ENCODE peak calls at places on chromosomes 2 and 18, in six cellular contexts. Y is T-helper 1 cell; I is germinal center; H is activated CD4-positive, CD25-positive, alpha-beta regulatory T cell treated with anti-CD3 and anti-CD28 coated beads, Interleukin-2, amount 50 U/mL, for 72 hours; O is mesothelial cell of epicardium; P is NCI-H510A. X is an unnamed sample.

GRCh38 chr2:176118606-176119370 is 2.2 kb downstream of the HOXD10 start:
- DNase-seq in Y (no peak), I (no peak), H (no peak), O (no peak), P (peak), X (no peak)

GRCh38 chr2:182077451-182078142 is 91.9 kb downstream of the PPP1R1C start:
- DNase-seq in Y (no peak), I (peak), H (no peak), O (no peak), P (peak), X (no peak)

GRCh38 chr18:76234559-76234958 is 260.5 kb downstream of the ZNF516 start:
- DNase-seq in Y (no peak), I (no peak), H (no peak), O (no peak), P (no peak), X (no peak)

GRCh38 chr2:16614314-16614860 is 51.2 kb downstream of the CYRIA start:
- DNase-seq in Y (no peak), I (no peak), H (no peak), O (no peak), P (peak), X (no peak)

GRCh38 chr2:20592106-20593071 is 58.5 kb downstream of the HS1BP3 start:
- DNase-seq in Y (no peak), I (no peak), H (no peak), O (no peak), P (no peak), X (no peak)

GRCh38 chr18:9775172-9775571 is 67.1 kb downstream of the RAB31 start:
- DNase-seq in Y (no peak), I (no peak), H (no peak), O (no peak), P (no peak), X (no peak)

GRCh38 chr2:121220995-121221394 is 64.0 kb downstream of the TFCP2L1 start:
- DNase-seq in Y (no peak), I (no peak), H (no peak), O (no peak), P (no peak), X (no peak)

GRCh38 chr18:63099026-63099840 is 220.3 kb downstream of the BCL2 start:
- DNase-seq in Y (no peak), I (no peak), H (no peak), O (no peak), P (no peak), X (no peak)

GRCh38 chr2:153986488-153987229 is 114.9 kb downstream of the GALNT13 start:
- DNase-seq in Y (no peak), I (no peak), H (no peak), O (no peak), P (no peak), X (no peak)

GRCh38 chr2:100767224-100767653 is 52.7 kb upstream of the NPAS2 start:
- DNase-seq in Y (no peak), I (no peak), H (no peak), O (no peak), P (no peak), X (no peak)

GRCh38 chr2:74063486-74063885 is 78.8 kb downstream of the TET3 start:
- DNase-seq in Y (no peak), I (no peak), H (no peak), O (no peak), P (no peak), X (no peak)

GRCh38 chr2:19796036-19796703 is 105.6 kb downstream of the TTC32 start:
- DNase-seq in Y (no peak), I (no peak), H (no peak), O (no peak), P (no peak), X (no peak)

GRCh38 chr2:80621661-80622060 is 317.1 kb upstream of the LRRTM1 start:
- DNase-seq in Y (no peak), I (no peak), H (no peak), O (no peak), P (no peak), X (no peak)

GRCh38 chr2:203584784-203585183 is 49.7 kb upstream of the RAPH1 start:
- DNase-seq in Y (no peak), I (no peak), H (no peak), O (no peak), P (peak), X (no peak)

GRCh38 chr2:159124931-159125467 is 156.6 kb downstream of the TANC1 start:
- DNase-seq in Y (no peak), I (no peak), H (no peak), O (no peak), P (no peak), X (no peak)